ENCODE peak calls at places on chromosomes 6 and 20, in six cellular contexts. Q is GM23248, D is pancreas, O is fibroblast of the aortic adventitia, Y is HepG2, V is endodermal cell. P is an unnamed sample.

GRCh38 chr6:34484391-34484790 is 18.5 kb downstream of the PACSIN1 start:
- DNase-seq in Q (no peak), D (no peak), O (no peak), Y (no peak), V (no peak), P (no peak)

GRCh38 chr20:1569417-1569861 is 11.9 kb upstream of the SIRPD start:
- DNase-seq in Q (peak; percentile 73), D (no peak), O (peak; percentile 56), Y (peak; percentile 18), V (no peak), P (no peak)

GRCh38 chr20:48717095-48717958 is 110.5 kb downstream of the PREX1 start:
- DNase-seq in Q (no peak), D (no peak), O (no peak), Y (no peak), V (no peak), P (no peak)

GRCh38 chr20:43492101-43492500 is 15.4 kb upstream of the L3MBTL1 start:
- DNase-seq in Q (no peak), D (no peak), O (no peak), Y (no peak), V (no peak), P (no peak)

GRCh38 chr6:64777941-64778785 is 928.9 kb downstream of the EYS start:
- DNase-seq in Q (no peak), D (no peak), O (no peak), Y (no peak), V (no peak), P (no peak)

GRCh38 chr6:69816569-69816968 is 19.8 kb upstream of the LMBRD1 start:
- DNase-seq in Q (no peak), D (no peak), O (no peak), Y (no peak), V (no peak), P (no peak)

GRCh38 chr6:106973841-106974336 is 640 bp downstream of the CD24 start:
- DNase-seq in Q (peak; percentile 4), D (peak; percentile 45), O (no peak), Y (no peak), V (peak; percentile 72), P (peak; percentile 10)

GRCh38 chr6:54285595-54285994 is 22.6 kb upstream of the TINAG start:
- DNase-seq in Q (peak; percentile 50), D (no peak), O (peak; percentile 26), Y (no peak), V (no peak), P (no peak)

GRCh38 chr6:35919827-35920751 is 809 bp downstream of the SRPK1 start:
- DNase-seq in Q (peak; percentile 76), D (peak; percentile 59), O (peak; percentile 64), Y (peak; percentile 56), V (peak; percentile 81), P (peak; percentile 65)

GRCh38 chr6:15322781-15323536 is 77.1 kb downstream of the JARID2 start:
- DNase-seq in Q (no peak), D (no peak), O (peak; percentile 42), Y (no peak), V (peak; percentile 43), P (no peak)

GRCh38 chr20:47758517-47759450 is 26.5 kb downstream of the SULF2 start:
- DNase-seq in Q (no peak), D (no peak), O (no peak), Y (peak; percentile 43), V (no peak), P (no peak)

GRCh38 chr6:127302728-127303675 is 36.3 kb downstream of the RNF146 start:
- DNase-seq in Q (peak; percentile 72), D (no peak), O (peak; percentile 72), Y (peak; percentile 25), V (no peak), P (peak; percentile 24)

GRCh38 chr20:50776122-50776795 is 18.6 kb upstream of the BCAS4 start:
- DNase-seq in Q (no peak), D (no peak), O (no peak), Y (no peak), V (peak; percentile 66), P (no peak)

GRCh38 chr20:38569747-38570519 is 11.1 kb upstream of the ADIG start:
- DNase-seq in Q (no peak), D (no peak), O (no peak), Y (no peak), V (no peak), P (no peak)

DNA sequence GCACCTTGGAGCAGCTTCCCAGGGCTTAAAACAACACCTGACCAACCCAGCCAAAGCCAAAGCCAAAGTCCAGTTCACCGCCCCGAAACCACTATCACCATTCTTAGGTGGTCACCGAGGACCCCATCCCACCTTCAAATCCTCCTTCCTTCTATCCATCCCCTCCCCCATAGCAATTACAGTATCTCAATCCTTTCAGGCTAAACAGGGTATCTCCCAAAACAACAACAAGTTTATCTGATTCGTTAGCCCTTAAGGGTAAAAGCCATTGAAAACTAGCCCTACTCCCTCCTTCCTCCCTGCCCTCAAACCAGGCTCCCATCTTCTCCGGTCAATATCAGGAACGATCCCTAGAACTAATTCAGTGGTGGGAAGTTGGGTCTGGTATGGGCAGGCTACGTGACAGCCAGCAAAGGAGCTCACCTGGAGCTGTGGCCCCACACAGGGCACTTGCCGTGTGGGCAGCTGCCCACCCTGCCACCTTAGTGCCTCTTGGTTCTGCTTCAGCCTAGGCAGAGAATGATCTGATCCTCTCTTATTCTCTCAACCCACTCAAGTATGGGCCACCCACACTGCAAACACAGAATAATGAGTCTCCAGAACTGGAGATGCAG is 2.0 kb downstream of the ARHGAP18 start:
- DNase-seq in Q (no peak), D (no peak), O (no peak), Y (no peak), V (no peak), P (no peak)
- H3K4me3 ChIP-seq in Q (peak overlapping the region; percentile 96), D (peak overlapping the region; percentile 63), O (peak overlapping the region; percentile 81), Y (peak overlapping the region; percentile 78), V (peak overlapping the region; percentile 89), P (no peak overlapping the region)

DNA sequence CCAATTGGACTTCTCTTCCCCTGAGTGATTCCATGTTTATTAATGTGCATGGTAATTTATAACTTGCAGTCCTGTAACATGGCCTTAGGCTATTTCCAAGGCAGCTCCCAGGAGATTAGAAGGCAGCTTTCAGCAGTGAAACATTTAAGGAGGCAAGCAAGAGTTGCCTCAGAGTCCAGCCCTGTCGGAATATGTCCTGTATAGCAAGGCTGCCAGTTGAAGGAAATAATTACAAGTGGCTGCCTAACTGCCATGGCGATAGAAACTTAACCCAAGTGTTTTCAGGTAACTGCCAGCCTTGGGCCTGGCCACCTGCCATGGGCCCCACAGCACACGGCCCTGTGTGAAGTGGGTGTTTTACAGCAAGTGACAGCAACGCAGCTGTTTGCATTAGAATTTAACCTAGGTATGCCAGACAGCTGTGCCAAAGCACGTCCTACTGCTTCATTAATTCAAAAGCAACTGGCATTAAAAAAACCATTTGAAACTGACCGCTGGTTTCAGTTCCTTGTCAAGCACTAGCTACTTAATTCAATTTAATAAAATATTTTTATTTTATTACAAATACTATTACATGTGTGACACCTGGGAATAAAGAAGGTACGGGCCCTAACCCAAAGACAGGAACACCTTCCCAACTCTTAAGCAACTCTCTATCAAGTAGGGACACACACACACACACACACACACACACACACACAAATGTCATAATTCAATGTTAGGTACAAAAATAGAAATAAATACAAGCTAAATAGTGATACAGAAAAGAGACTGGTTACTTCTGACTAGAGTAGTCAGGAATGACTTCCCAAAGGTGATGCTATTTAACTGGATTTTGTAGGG is 151.8 kb upstream of the HEY2 start:
- DNase-seq in Q (peak; percentile 22), D (no peak), O (peak; percentile 68), Y (no peak), V (no peak), P (no peak)
- H3K4me3 ChIP-seq in Q (no peak overlapping the region), D (no peak overlapping the region), O (no peak overlapping the region), Y (no peak overlapping the region), V (no peak overlapping the region), P (no peak overlapping the region)

DNA sequence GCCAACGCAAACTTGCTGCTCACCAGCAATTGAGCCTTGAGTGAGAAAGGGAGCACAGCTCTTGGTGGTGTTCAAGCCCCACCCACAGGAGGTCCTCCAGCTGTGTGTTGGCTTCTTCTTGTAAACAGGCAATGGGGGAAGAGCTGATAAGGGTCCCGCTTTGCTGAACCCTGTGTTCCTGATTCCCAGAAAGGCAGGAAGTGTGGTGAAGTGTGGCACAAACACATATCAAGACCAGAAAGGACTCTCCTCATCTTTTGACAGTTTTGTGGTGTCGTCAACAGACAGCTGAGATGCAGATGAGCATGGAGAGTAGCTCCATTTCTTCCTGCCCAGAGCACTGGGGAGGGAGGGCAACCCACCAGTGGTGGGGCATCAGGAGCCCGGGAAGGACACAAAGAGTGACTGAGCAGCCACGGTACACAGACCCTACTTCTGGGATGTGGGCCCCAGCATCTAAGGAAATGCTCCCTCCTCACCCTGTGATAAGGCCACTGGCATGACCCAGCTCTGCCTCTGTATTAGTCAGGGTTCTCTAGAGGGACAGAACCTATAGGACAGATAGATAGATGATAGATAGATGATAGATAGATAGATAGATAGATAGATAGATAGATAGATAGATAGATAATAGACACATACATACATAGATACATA is 188.9 kb upstream of the TAB2 start:
- DNase-seq in Q (no peak), D (no peak), O (no peak), Y (no peak), V (no peak), P (no peak)
- H3K4me3 ChIP-seq in Q (no peak overlapping the region), D (no peak overlapping the region), O (no peak overlapping the region), Y (no peak overlapping the region), V (no peak overlapping the region), P (no peak overlapping the region)

DNA sequence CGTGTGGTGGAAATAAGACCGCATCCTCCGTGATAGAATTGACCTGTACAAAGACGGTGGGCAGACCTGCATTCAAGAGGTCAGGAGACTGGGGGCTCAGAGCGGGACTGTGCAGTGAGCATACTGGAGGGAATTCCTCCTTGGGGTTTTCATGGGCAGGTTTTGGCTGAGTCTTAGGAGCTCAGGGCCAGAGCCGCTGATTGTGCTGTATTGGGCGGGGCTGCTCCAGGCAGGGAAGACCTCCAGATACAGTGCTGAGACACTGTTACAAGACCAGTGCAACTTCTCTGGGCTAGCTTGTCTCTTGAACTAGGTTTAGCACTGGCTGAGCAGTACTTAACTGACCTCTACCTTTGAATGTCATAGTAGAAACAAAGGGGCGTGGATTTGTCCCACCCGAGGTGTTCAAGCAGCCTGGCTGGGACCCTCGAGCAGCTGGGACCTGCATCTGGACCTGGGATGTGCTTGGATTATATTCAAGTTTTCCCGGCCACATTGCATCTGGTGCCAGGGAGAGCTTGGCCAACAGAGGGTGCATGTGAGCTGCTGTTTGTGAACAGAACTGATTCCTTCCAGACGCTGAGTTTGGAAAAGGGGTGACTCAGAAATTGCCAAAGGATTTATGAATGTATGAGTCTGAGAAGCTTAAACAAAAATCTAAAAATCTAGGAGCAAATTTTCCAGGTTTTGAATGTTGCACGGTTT is 33.4 kb upstream of the SLC22A1 start:
- DNase-seq in Q (peak; percentile 96), D (peak; percentile 30), O (peak; percentile 91), Y (peak; percentile 33), V (peak; percentile 85), P (peak; percentile 65)
- H3K4me3 ChIP-seq in Q (peak overlapping the region; percentile 54), D (no peak overlapping the region), O (no peak overlapping the region), Y (no peak overlapping the region), V (no peak overlapping the region), P (no peak overlapping the region)

P was measured in BE2C.